ENCODE peak calls at places on chromosome 6, in four cellular contexts. F is activated CD8-positive, alpha-beta T cell treated with anti-CD3 and anti-CD28 coated beads for 36 hours; B is psoas muscle; R is NB4. L is an unnamed sample.

GRCh38 chr6:117542493-117542892 is 59.8 kb downstream of the GOPC start:
- DNase-seq in R (no peak), F (no peak), B (no peak), L (no peak)

GRCh38 chr6:33702345-33702977 is 9.0 kb downstream of the UQCC2 start:
- DNase-seq in F (peak; percentile 44), R (peak; percentile 59), B (no peak), L (no peak)

GRCh38 chr6:84866715-84867114 is 102.3 kb upstream of the TBX18 start:
- DNase-seq in R (no peak), B (no peak), F (no peak), L (no peak)

GRCh38 chr6:6494677-6495076 is 93.8 kb upstream of the LY86 start:
- DNase-seq in B (peak; percentile 28), R (peak; percentile 78), F (peak; percentile 72), L (no peak)

GRCh38 chr6:141463237-141463977 is 669.3 kb upstream of the GJE1 start:
- DNase-seq in F (no peak), R (no peak), B (no peak), L (no peak)

GRCh38 chr6:43942011-43942442 is 172.0 kb downstream of the VEGFA start:
- DNase-seq in F (no peak), B (no peak), R (peak; percentile 78), L (no peak)

GRCh38 chr6:20028143-20028542 is 184.1 kb downstream of the MBOAT1 start:
- DNase-seq in B (no peak), R (no peak), F (peak; percentile 1), L (no peak)

GRCh38 chr6:156948807-156949206 is 171.6 kb downstream of the ARID1B start:
- DNase-seq in B (no peak), F (no peak), R (peak; percentile 22), L (no peak)

GRCh38 chr6:7566617-7567173 is 23.3 kb upstream of the SNRNP48 start:
- DNase-seq in F (no peak), B (no peak), R (peak; percentile 44), L (no peak)

GRCh38 chr6:166498661-166499349 is 87.7 kb downstream of the RAMACL start:
- DNase-seq in F (no peak), B (no peak), R (no peak), L (no peak)

GRCh38 chr6:127550403-127550802 is 26.6 kb upstream of the C6orf58 start:
- DNase-seq in B (no peak), R (no peak), F (no peak), L (no peak)

GRCh38 chr6:106051241-106051640 is 34.9 kb upstream of the PRDM1 start:
- DNase-seq in R (peak; percentile 63), F (no peak), B (no peak), L (no peak)

GRCh38 chr6:95091823-95092436 is 485.4 kb upstream of the MANEA start:
- DNase-seq in F (no peak), B (no peak), R (peak; percentile 59), L (no peak)